ENCODE peak calls at places on chromosomes 11 and 22, in nine cellular contexts. E is right cardiac atrium; O is WERI-Rb-1; L is stimulated activated effector memory CD8-positive, alpha-beta T cell treated with anti-CD3 and anti-CD28 coated beads, Interleukin-12 subunit alpha, Interleukin-12 subunit beta, amount 100 ng/mL, for 72 hours; A is heart right ventricle; D is head of caudate nucleus; V is GM20000; F is stimulated activated CD4-positive, alpha-beta T cell treated with anti-CD3 and anti-CD28 coated beads, Interleukin-2, amount 100 ng/mL, for 24 hours; X is MCF 10A. P is an unnamed sample.

GRCh38 chr11:102438311-102439062 is 14.1 kb downstream of the TMEM123 start:
- DNase-seq in A (no peak), L (no peak), X (no peak), V (no peak), F (peak), O (no peak), E (no peak), D (peak), P (no peak)

GRCh38 chr11:58394195-58394594 is 12.5 kb downstream of the OR5B3 start:
- DNase-seq in D (no peak), F (no peak), A (no peak), X (peak), E (no peak), V (no peak), L (no peak), O (no peak), P (no peak)

GRCh38 chr11:31417816-31418215 is 48.2 kb downstream of the DNAJC24 start:
- DNase-seq in E (no peak), O (no peak), V (no peak), L (no peak), F (no peak), X (no peak), A (no peak), D (no peak), P (no peak)

GRCh38 chr11:99464985-99465384 is 444.2 kb downstream of the CNTN5 start:
- DNase-seq in A (no peak), O (no peak), D (no peak), E (no peak), F (no peak), L (no peak), X (no peak), V (no peak), P (no peak)

GRCh38 chr22:25403752-25404471 is 160.6 kb upstream of the GRK3 start:
- DNase-seq in D (no peak), X (peak), E (no peak), L (no peak), O (peak), F (no peak), A (no peak), V (peak), P (no peak)

GRCh38 chr22:36328635-36329216 is 59.0 kb downstream of the MYH9 start:
- DNase-seq in D (no peak), L (peak), F (peak), E (peak), V (peak), O (no peak), X (peak), A (no peak), P (no peak)

GRCh38 chr11:69138265-69138664 is 17.5 kb upstream of the SMIM38 start:
- DNase-seq in A (no peak), L (no peak), O (no peak), E (no peak), X (peak), V (no peak), D (no peak), F (no peak), P (no peak)

GRCh38 chr11:2807801-2808241 is 77.8 kb downstream of the CDKN1C start:
- DNase-seq in X (no peak), F (no peak), L (no peak), A (peak), D (peak), V (no peak), O (peak), E (peak), P (peak)

GRCh38 chr11:67056640-67057409 is at the start of gene RHOD:
- DNase-seq in V (peak), X (peak), F (peak), O (no peak), E (peak), L (no peak), D (no peak), A (peak), P (peak)

GRCh38 chr11:1756024-1756561 is 5.7 kb upstream of the IFITM10 start:
- DNase-seq in V (no peak), A (peak), O (no peak), D (no peak), F (no peak), E (peak), L (no peak), X (no peak), P (no peak)

GRCh38 chr11:44268073-44268806 is 41.7 kb downstream of the ALX4 start:
- DNase-seq in D (no peak), A (no peak), O (no peak), V (no peak), E (no peak), X (no peak), F (no peak), L (no peak), P (no peak)

GRCh38 chr11:26904114-26904513 is 89.8 kb upstream of the FIBIN start:
- DNase-seq in X (no peak), E (no peak), O (no peak), D (no peak), F (no peak), L (no peak), V (no peak), A (no peak), P (no peak)

GRCh38 chr22:31177420-31178162 is 17.6 kb downstream of the RNF185 start:
- DNase-seq in L (no peak), D (no peak), X (peak), A (no peak), E (no peak), O (no peak), V (no peak), F (no peak), P (no peak)

GRCh38 chr11:134369656-134370525 is 38.1 kb downstream of the GLB1L2 start:
- DNase-seq in A (no peak), D (no peak), V (no peak), O (no peak), L (no peak), F (no peak), E (no peak), X (no peak), P (no peak)

GRCh38 chr22:46946383-46946965 is 184.0 kb downstream of the TBC1D22A start:
- DNase-seq in A (no peak), F (no peak), X (no peak), D (no peak), E (no peak), L (no peak), V (no peak), O (no peak), P (no peak)

GRCh38 chr11:28863422-28863821 is 755.2 kb downstream of the METTL15 start:
- DNase-seq in D (no peak), A (no peak), V (no peak), O (no peak), E (no peak), F (no peak), X (peak), L (no peak), P (no peak)

GRCh38 chr11:76824083-76824939 is 36.4 kb upstream of the ACER3 start:
- DNase-seq in V (no peak), F (no peak), E (peak), L (no peak), D (no peak), A (no peak), O (no peak), X (peak), P (no peak)

GRCh38 chr11:117016747-117017146 is 81.5 kb downstream of the SIK3 start:
- DNase-seq in F (no peak), A (no peak), E (no peak), X (no peak), V (no peak), L (no peak), D (no peak), O (no peak), P (no peak)

GRCh38 chr22:38021201-38021600 is 36.0 kb upstream of the PICK1 start:
- DNase-seq in X (no peak), E (no peak), L (no peak), V (no peak), D (no peak), F (no peak), O (no peak), A (no peak), P (no peak)

GRCh38 chr11:111260761-111261160 is 15.2 kb downstream of the POU2AF2 start:
- DNase-seq in L (no peak), D (no peak), E (no peak), X (no peak), V (no peak), A (no peak), F (no peak), O (no peak), P (no peak)